ENCODE peak calls at places on chromosomes 16 and 17, in nine cellular contexts. One of them, this sample, is unnamed.

GRCh38 chr17:20127660-20128413 is 118.7 kb downstream of the SPECC1 start:
- DNase-seq in stimulated activated CD4-positive, alpha-beta T cell treated with anti-CD3 and anti-CD28 coated beads, Interleukin-15, amount 100 ng/mL, for 1 hour: no peak
- DNase-seq in activated naive CD4-positive, alpha-beta T cell treated with anti-CD3 and anti-CD28 coated beads for 36 hours: no peak
- DNase-seq in hypothalamus: no peak
- DNase-seq in GM04503: no peak
- DNase-seq in adipocyte: peak; percentile 24
- DNase-seq in fibroblast of the aortic adventitia: no peak
- DNase-seq in HS-5: no peak
- DNase-seq in substantia nigra: no peak
- DNase-seq in this sample: no peak

GRCh38 chr16:2702871-2703745 is 16.9 kb downstream of the PRSS27 start:
- DNase-seq in stimulated activated CD4-positive, alpha-beta T cell treated with anti-CD3 and anti-CD28 coated beads, Interleukin-15, amount 100 ng/mL, for 1 hour: no peak
- DNase-seq in activated naive CD4-positive, alpha-beta T cell treated with anti-CD3 and anti-CD28 coated beads for 36 hours: no peak
- DNase-seq in hypothalamus: peak; percentile 36
- DNase-seq in GM04503: no peak
- DNase-seq in adipocyte: no peak
- DNase-seq in fibroblast of the aortic adventitia: no peak
- DNase-seq in HS-5: no peak
- DNase-seq in substantia nigra: peak; percentile 24
- DNase-seq in this sample: no peak

GRCh38 chr16:11341371-11341770 is 3.9 kb upstream of the RMI2 start:
- DNase-seq in stimulated activated CD4-positive, alpha-beta T cell treated with anti-CD3 and anti-CD28 coated beads, Interleukin-15, amount 100 ng/mL, for 1 hour: no peak
- DNase-seq in activated naive CD4-positive, alpha-beta T cell treated with anti-CD3 and anti-CD28 coated beads for 36 hours: no peak
- DNase-seq in hypothalamus: no peak
- DNase-seq in GM04503: no peak
- DNase-seq in adipocyte: no peak
- DNase-seq in fibroblast of the aortic adventitia: no peak
- DNase-seq in HS-5: no peak
- DNase-seq in substantia nigra: no peak
- DNase-seq in this sample: no peak

GRCh38 chr17:62626719-62627218 is 701 bp upstream of the MRC2 start:
- DNase-seq in stimulated activated CD4-positive, alpha-beta T cell treated with anti-CD3 and anti-CD28 coated beads, Interleukin-15, amount 100 ng/mL, for 1 hour: no peak
- DNase-seq in activated naive CD4-positive, alpha-beta T cell treated with anti-CD3 and anti-CD28 coated beads for 36 hours: no peak
- DNase-seq in hypothalamus: no peak
- DNase-seq in GM04503: no peak
- DNase-seq in adipocyte: peak; percentile 94
- DNase-seq in fibroblast of the aortic adventitia: peak; percentile 93
- DNase-seq in HS-5: peak; percentile 51
- DNase-seq in substantia nigra: no peak
- DNase-seq in this sample: peak; percentile 50

GRCh38 chr17:77935121-77935571 is 23.4 kb upstream of the TNRC6C start:
- DNase-seq in stimulated activated CD4-positive, alpha-beta T cell treated with anti-CD3 and anti-CD28 coated beads, Interleukin-15, amount 100 ng/mL, for 1 hour: no peak
- DNase-seq in activated naive CD4-positive, alpha-beta T cell treated with anti-CD3 and anti-CD28 coated beads for 36 hours: peak; percentile 18
- DNase-seq in hypothalamus: no peak
- DNase-seq in GM04503: no peak
- DNase-seq in adipocyte: no peak
- DNase-seq in fibroblast of the aortic adventitia: no peak
- DNase-seq in HS-5: no peak
- DNase-seq in substantia nigra: no peak
- DNase-seq in this sample: no peak

GRCh38 chr17:47253541-47254402 is at the start of gene ITGB3:
- DNase-seq in stimulated activated CD4-positive, alpha-beta T cell treated with anti-CD3 and anti-CD28 coated beads, Interleukin-15, amount 100 ng/mL, for 1 hour: peak; percentile 40
- DNase-seq in activated naive CD4-positive, alpha-beta T cell treated with anti-CD3 and anti-CD28 coated beads for 36 hours: peak; percentile 66
- DNase-seq in hypothalamus: peak; percentile 49
- DNase-seq in GM04503: no peak
- DNase-seq in adipocyte: peak; percentile 89
- DNase-seq in fibroblast of the aortic adventitia: peak; percentile 71
- DNase-seq in HS-5: peak; percentile 33
- DNase-seq in substantia nigra: peak; percentile 33
- DNase-seq in this sample: peak; percentile 68

GRCh38 chr16:159136-159849 is 6.5 kb upstream of the HBM start:
- DNase-seq in stimulated activated CD4-positive, alpha-beta T cell treated with anti-CD3 and anti-CD28 coated beads, Interleukin-15, amount 100 ng/mL, for 1 hour: no peak
- DNase-seq in activated naive CD4-positive, alpha-beta T cell treated with anti-CD3 and anti-CD28 coated beads for 36 hours: no peak
- DNase-seq in hypothalamus: no peak
- DNase-seq in GM04503: no peak
- DNase-seq in adipocyte: no peak
- DNase-seq in fibroblast of the aortic adventitia: no peak
- DNase-seq in HS-5: no peak
- DNase-seq in substantia nigra: no peak
- DNase-seq in this sample: no peak

GRCh38 chr16:64711596-64711995 is 410.3 kb downstream of the CDH11 start:
- DNase-seq in stimulated activated CD4-positive, alpha-beta T cell treated with anti-CD3 and anti-CD28 coated beads, Interleukin-15, amount 100 ng/mL, for 1 hour: no peak
- DNase-seq in activated naive CD4-positive, alpha-beta T cell treated with anti-CD3 and anti-CD28 coated beads for 36 hours: no peak
- DNase-seq in hypothalamus: no peak
- DNase-seq in GM04503: no peak
- DNase-seq in adipocyte: no peak
- DNase-seq in fibroblast of the aortic adventitia: no peak
- DNase-seq in HS-5: no peak
- DNase-seq in substantia nigra: no peak
- DNase-seq in this sample: no peak

GRCh38 chr17:82933006-82933310 is 93.1 kb upstream of the ZNF750 start:
- DNase-seq in stimulated activated CD4-positive, alpha-beta T cell treated with anti-CD3 and anti-CD28 coated beads, Interleukin-15, amount 100 ng/mL, for 1 hour: no peak
- DNase-seq in activated naive CD4-positive, alpha-beta T cell treated with anti-CD3 and anti-CD28 coated beads for 36 hours: no peak
- DNase-seq in hypothalamus: no peak
- DNase-seq in GM04503: no peak
- DNase-seq in adipocyte: no peak
- DNase-seq in fibroblast of the aortic adventitia: no peak
- DNase-seq in HS-5: no peak
- DNase-seq in substantia nigra: no peak
- DNase-seq in this sample: no peak

GRCh38 chr16:48054881-48055601 is 100.8 kb downstream of the ABCC12 start:
- DNase-seq in stimulated activated CD4-positive, alpha-beta T cell treated with anti-CD3 and anti-CD28 coated beads, Interleukin-15, amount 100 ng/mL, for 1 hour: no peak
- DNase-seq in activated naive CD4-positive, alpha-beta T cell treated with anti-CD3 and anti-CD28 coated beads for 36 hours: peak; percentile 55
- DNase-seq in hypothalamus: peak; percentile 40
- DNase-seq in GM04503: no peak
- DNase-seq in adipocyte: peak; percentile 83
- DNase-seq in fibroblast of the aortic adventitia: peak; percentile 75
- DNase-seq in HS-5: no peak
- DNase-seq in substantia nigra: peak; percentile 46
- DNase-seq in this sample: peak; percentile 19

GRCh38 chr17:74877592-74878543 is 5.1 kb upstream of the FDXR start:
- DNase-seq in stimulated activated CD4-positive, alpha-beta T cell treated with anti-CD3 and anti-CD28 coated beads, Interleukin-15, amount 100 ng/mL, for 1 hour: no peak
- DNase-seq in activated naive CD4-positive, alpha-beta T cell treated with anti-CD3 and anti-CD28 coated beads for 36 hours: no peak
- DNase-seq in hypothalamus: no peak
- DNase-seq in GM04503: no peak
- DNase-seq in adipocyte: no peak
- DNase-seq in fibroblast of the aortic adventitia: peak; percentile 60
- DNase-seq in HS-5: no peak
- DNase-seq in substantia nigra: no peak
- DNase-seq in this sample: no peak

GRCh38 chr17:72502111-72502939 is 381.5 kb downstream of the SOX9 start:
- DNase-seq in stimulated activated CD4-positive, alpha-beta T cell treated with anti-CD3 and anti-CD28 coated beads, Interleukin-15, amount 100 ng/mL, for 1 hour: no peak
- DNase-seq in activated naive CD4-positive, alpha-beta T cell treated with anti-CD3 and anti-CD28 coated beads for 36 hours: no peak
- DNase-seq in hypothalamus: peak; percentile 49
- DNase-seq in GM04503: no peak
- DNase-seq in adipocyte: peak; percentile 66
- DNase-seq in fibroblast of the aortic adventitia: peak; percentile 68
- DNase-seq in HS-5: no peak
- DNase-seq in substantia nigra: peak; percentile 14
- DNase-seq in this sample: no peak

GRCh38 chr17:63516910-63517824 is 6.0 kb upstream of the KCNH6 start:
- DNase-seq in stimulated activated CD4-positive, alpha-beta T cell treated with anti-CD3 and anti-CD28 coated beads, Interleukin-15, amount 100 ng/mL, for 1 hour: no peak
- DNase-seq in activated naive CD4-positive, alpha-beta T cell treated with anti-CD3 and anti-CD28 coated beads for 36 hours: peak; percentile 8
- DNase-seq in hypothalamus: no peak
- DNase-seq in GM04503: peak; percentile 38
- DNase-seq in adipocyte: peak; percentile 44
- DNase-seq in fibroblast of the aortic adventitia: peak; percentile 16
- DNase-seq in HS-5: peak; percentile 47
- DNase-seq in substantia nigra: no peak
- DNase-seq in this sample: no peak

GRCh38 chr16:76311260-76311659 is 34.1 kb downstream of the CNTNAP4 start:
- DNase-seq in stimulated activated CD4-positive, alpha-beta T cell treated with anti-CD3 and anti-CD28 coated beads, Interleukin-15, amount 100 ng/mL, for 1 hour: no peak
- DNase-seq in activated naive CD4-positive, alpha-beta T cell treated with anti-CD3 and anti-CD28 coated beads for 36 hours: no peak
- DNase-seq in hypothalamus: no peak
- DNase-seq in GM04503: no peak
- DNase-seq in adipocyte: no peak
- DNase-seq in fibroblast of the aortic adventitia: no peak
- DNase-seq in HS-5: no peak
- DNase-seq in substantia nigra: no peak
- DNase-seq in this sample: no peak

GRCh38 chr17:76498886-76499667 is 2.1 kb downstream of the RHBDF2 start:
- DNase-seq in stimulated activated CD4-positive, alpha-beta T cell treated with anti-CD3 and anti-CD28 coated beads, Interleukin-15, amount 100 ng/mL, for 1 hour: no peak
- DNase-seq in activated naive CD4-positive, alpha-beta T cell treated with anti-CD3 and anti-CD28 coated beads for 36 hours: no peak
- DNase-seq in hypothalamus: no peak
- DNase-seq in GM04503: no peak
- DNase-seq in adipocyte: no peak
- DNase-seq in fibroblast of the aortic adventitia: no peak
- DNase-seq in HS-5: no peak
- DNase-seq in substantia nigra: no peak
- DNase-seq in this sample: no peak

GRCh38 chr17:47120521-47121095 is 68.5 kb downstream of the CDC27 start:
- DNase-seq in stimulated activated CD4-positive, alpha-beta T cell treated with anti-CD3 and anti-CD28 coated beads, Interleukin-15, amount 100 ng/mL, for 1 hour: no peak
- DNase-seq in activated naive CD4-positive, alpha-beta T cell treated with anti-CD3 and anti-CD28 coated beads for 36 hours: no peak
- DNase-seq in hypothalamus: no peak
- DNase-seq in GM04503: peak; percentile 56
- DNase-seq in adipocyte: no peak
- DNase-seq in fibroblast of the aortic adventitia: peak; percentile 17
- DNase-seq in HS-5: peak; percentile 71
- DNase-seq in substantia nigra: no peak
- DNase-seq in this sample: no peak

GRCh38 chr17:6374761-6375312 is 60.1 kb downstream of the AIPL1 start:
- DNase-seq in stimulated activated CD4-positive, alpha-beta T cell treated with anti-CD3 and anti-CD28 coated beads, Interleukin-15, amount 100 ng/mL, for 1 hour: peak; percentile 37
- DNase-seq in activated naive CD4-positive, alpha-beta T cell treated with anti-CD3 and anti-CD28 coated beads for 36 hours: peak; percentile 92
- DNase-seq in hypothalamus: peak; percentile 12
- DNase-seq in GM04503: no peak
- DNase-seq in adipocyte: peak; percentile 15
- DNase-seq in fibroblast of the aortic adventitia: peak; percentile 3
- DNase-seq in HS-5: no peak
- DNase-seq in substantia nigra: no peak
- DNase-seq in this sample: no peak

GRCh38 chr17:50689956-50690886 is 17.5 kb downstream of the ANKRD40 start:
- DNase-seq in stimulated activated CD4-positive, alpha-beta T cell treated with anti-CD3 and anti-CD28 coated beads, Interleukin-15, amount 100 ng/mL, for 1 hour: no peak
- DNase-seq in activated naive CD4-positive, alpha-beta T cell treated with anti-CD3 and anti-CD28 coated beads for 36 hours: no peak
- DNase-seq in hypothalamus: peak; percentile 25
- DNase-seq in GM04503: no peak
- DNase-seq in adipocyte: no peak
- DNase-seq in fibroblast of the aortic adventitia: no peak
- DNase-seq in HS-5: no peak
- DNase-seq in substantia nigra: peak; percentile 57
- DNase-seq in this sample: no peak

GRCh38 chr16:30922960-30923535 is 324 bp upstream of the FBXL19 start:
- DNase-seq in stimulated activated CD4-positive, alpha-beta T cell treated with anti-CD3 and anti-CD28 coated beads, Interleukin-15, amount 100 ng/mL, for 1 hour: peak; percentile 87
- DNase-seq in activated naive CD4-positive, alpha-beta T cell treated with anti-CD3 and anti-CD28 coated beads for 36 hours: peak; percentile 99
- DNase-seq in hypothalamus: peak; percentile 98
- DNase-seq in GM04503: peak; percentile 98
- DNase-seq in adipocyte: peak; percentile 100
- DNase-seq in fibroblast of the aortic adventitia: peak; percentile 100
- DNase-seq in HS-5: peak; percentile 98
- DNase-seq in substantia nigra: peak; percentile 100
- DNase-seq in this sample: peak; percentile 100

GRCh38 chr16:1290032-1290431 is 19.4 kb upstream of the UBE2I start:
- DNase-seq in stimulated activated CD4-positive, alpha-beta T cell treated with anti-CD3 and anti-CD28 coated beads, Interleukin-15, amount 100 ng/mL, for 1 hour: no peak
- DNase-seq in activated naive CD4-positive, alpha-beta T cell treated with anti-CD3 and anti-CD28 coated beads for 36 hours: no peak
- DNase-seq in hypothalamus: no peak
- DNase-seq in GM04503: no peak
- DNase-seq in adipocyte: peak; percentile 47
- DNase-seq in fibroblast of the aortic adventitia: no peak
- DNase-seq in HS-5: no peak
- DNase-seq in substantia nigra: no peak
- DNase-seq in this sample: no peak

GRCh38 chr17:5584971-5585794 is 874 bp upstream of the NLRP1 start:
- DNase-seq in stimulated activated CD4-positive, alpha-beta T cell treated with anti-CD3 and anti-CD28 coated beads, Interleukin-15, amount 100 ng/mL, for 1 hour: no peak
- DNase-seq in activated naive CD4-positive, alpha-beta T cell treated with anti-CD3 and anti-CD28 coated beads for 36 hours: no peak
- DNase-seq in hypothalamus: no peak
- DNase-seq in GM04503: peak; percentile 81
- DNase-seq in adipocyte: peak; percentile 65
- DNase-seq in fibroblast of the aortic adventitia: peak; percentile 88
- DNase-seq in HS-5: peak; percentile 86
- DNase-seq in substantia nigra: no peak
- DNase-seq in this sample: no peak

GRCh38 chr17:82373731-82374625 is 2.4 kb downstream of the UTS2R start:
- DNase-seq in stimulated activated CD4-positive, alpha-beta T cell treated with anti-CD3 and anti-CD28 coated beads, Interleukin-15, amount 100 ng/mL, for 1 hour: no peak
- DNase-seq in activated naive CD4-positive, alpha-beta T cell treated with anti-CD3 and anti-CD28 coated beads for 36 hours: no peak
- DNase-seq in hypothalamus: no peak
- DNase-seq in GM04503: no peak
- DNase-seq in adipocyte: no peak
- DNase-seq in fibroblast of the aortic adventitia: no peak
- DNase-seq in HS-5: no peak
- DNase-seq in substantia nigra: no peak
- DNase-seq in this sample: no peak

GRCh38 chr16:11762431-11762830 is 19.8 kb upstream of the TXNDC11 start:
- DNase-seq in stimulated activated CD4-positive, alpha-beta T cell treated with anti-CD3 and anti-CD28 coated beads, Interleukin-15, amount 100 ng/mL, for 1 hour: no peak
- DNase-seq in activated naive CD4-positive, alpha-beta T cell treated with anti-CD3 and anti-CD28 coated beads for 36 hours: no peak
- DNase-seq in hypothalamus: no peak
- DNase-seq in GM04503: no peak
- DNase-seq in adipocyte: no peak
- DNase-seq in fibroblast of the aortic adventitia: no peak
- DNase-seq in HS-5: no peak
- DNase-seq in substantia nigra: no peak
- DNase-seq in this sample: no peak